ENCODE peak calls at places on chromosomes 13 and 19, in four cellular contexts. J, B, X and W are unnamed samples.

GRCh38 chr19:16419671-16420394 is 51.9 kb downstream of the EPS15L1 start:
- DNase-seq in B (no peak), J (no peak), X (no peak), W (no peak)

GRCh38 chr13:101211261-101211660 is 205.0 kb downstream of the NALCN start:
- DNase-seq in B (no peak), J (no peak), X (no peak), W (no peak)

GRCh38 chr19:8483165-8483564 is 19.3 kb downstream of the PRAM1 start:
- DNase-seq in J (no peak), B (no peak), X (no peak), W (no peak)

GRCh38 chr13:64347662-64348061 is 2882.5 kb downstream of the PCDH9 start:
- DNase-seq in X (no peak), B (no peak), J (no peak), W (no peak)

GRCh38 chr19:14476663-14477401 is 1.7 kb upstream of the PTGER1 start:
- DNase-seq in B (no peak), X (no peak), J (peak; percentile 63), W (no peak)

GRCh38 chr19:7926021-7926726 is at the start of gene CTXN1:
- DNase-seq in X (no peak), J (peak; percentile 87), B (no peak), W (peak; percentile 80)

GRCh38 chr13:99977912-99978780 is 3.4 kb upstream of the ZIC2 start:
- DNase-seq in X (no peak), B (no peak), J (no peak), W (peak; percentile 59)

GRCh38 chr19:5997371-5997770 is 19.4 kb upstream of the RANBP3 start:
- DNase-seq in J (no peak), B (no peak), X (no peak), W (peak; percentile 64)

GRCh38 chr13:30978981-30979956 is 46.8 kb downstream of the TEX26 start:
- DNase-seq in J (peak; percentile 19), X (no peak), B (peak; percentile 16), W (peak; percentile 92)

GRCh38 chr13:95317037-95317989 is 16.1 kb upstream of the ABCC4 start:
- DNase-seq in X (no peak), J (peak; percentile 39), B (no peak), W (no peak)

GRCh38 chr13:63161219-63161618 is 1745.6 kb upstream of the PCDH20 start:
- DNase-seq in B (no peak), X (no peak), J (no peak), W (no peak)

DNA sequence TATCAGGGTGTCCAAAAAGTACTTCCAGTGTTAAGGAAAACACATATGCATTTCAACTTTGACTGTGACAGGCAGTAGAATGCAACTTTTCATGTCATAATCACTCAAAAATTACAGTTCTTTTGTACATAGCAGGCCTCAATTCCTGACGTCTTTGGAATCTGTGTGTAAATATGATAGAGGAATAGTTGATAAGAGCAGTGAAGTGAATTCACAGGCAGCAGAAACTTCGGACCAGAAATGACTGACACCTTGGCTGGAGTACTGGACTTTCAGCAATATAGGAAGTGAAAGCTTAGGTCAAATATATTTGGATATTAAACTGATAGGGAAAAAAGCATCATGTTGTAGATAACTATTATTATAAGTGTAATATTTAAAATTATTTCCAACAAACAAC is 1741.2 kb upstream of the PCDH20 start:
- DNase-seq in B (no peak), J (no peak), X (no peak), W (no peak)
- TF ChIP-seq ATF2 in B (no peak), J (no peak), X (no peak), W (no peak)

GRCh38 chr13:109465151-109465550 is 321.2 kb downstream of the IRS2 start:
- DNase-seq in B (no peak), X (no peak), J (no peak), W (no peak)
- TF ChIP-seq NR2C2 in B (no peak), X (no peak), J (no peak), W (no peak)

GRCh38 chr19:34457446-34457845 is 24.1 kb upstream of the WTIP start:
- DNase-seq in X (no peak), J (no peak), B (no peak), W (no peak)
- TF ChIP-seq ATF2 in X (no peak), J (no peak), B (no peak), W (no peak)

DNA sequence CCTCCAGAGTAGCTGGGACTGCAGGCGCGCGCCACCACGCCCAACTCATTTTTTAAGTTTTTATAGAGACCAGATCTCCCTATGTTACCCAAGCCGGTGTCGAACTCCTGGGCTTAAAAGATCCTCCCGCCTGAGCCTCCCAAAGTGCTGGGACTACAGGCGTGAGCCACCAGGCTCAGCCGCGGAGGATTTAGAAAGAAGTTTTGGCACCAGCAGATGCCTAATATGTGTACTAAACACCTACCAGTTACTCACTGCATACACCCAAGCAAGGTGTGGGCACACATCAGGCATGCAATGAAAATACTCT is 464 bp upstream of the ZFP14 start:
- DNase-seq in X (no peak), J (no peak), B (no peak), W (no peak)
- TF ChIP-seq NR2C2 in X (no peak), J (no peak), B (no peak), W (no peak)

GRCh38 chr19:2719910-2720776 is 1.0 kb downstream of the DIRAS1 start:
- DNase-seq in B (no peak), X (no peak), J (no peak), W (peak; percentile 56)

GRCh38 chr19:2723345-2723715 is 2.2 kb upstream of the DIRAS1 start:
- DNase-seq in X (no peak), J (no peak), B (no peak), W (no peak)

GRCh38 chr19:2720777-2721569 is at the start of gene DIRAS1:
- DNase-seq in X (no peak), B (no peak), J (peak; percentile 88), W (peak; percentile 58)

GRCh38 chr19:2722541-2723344 is 1.6 kb upstream of the DIRAS1 start:
- DNase-seq in X (no peak), J (peak; percentile 65), B (no peak), W (no peak)

DNA sequence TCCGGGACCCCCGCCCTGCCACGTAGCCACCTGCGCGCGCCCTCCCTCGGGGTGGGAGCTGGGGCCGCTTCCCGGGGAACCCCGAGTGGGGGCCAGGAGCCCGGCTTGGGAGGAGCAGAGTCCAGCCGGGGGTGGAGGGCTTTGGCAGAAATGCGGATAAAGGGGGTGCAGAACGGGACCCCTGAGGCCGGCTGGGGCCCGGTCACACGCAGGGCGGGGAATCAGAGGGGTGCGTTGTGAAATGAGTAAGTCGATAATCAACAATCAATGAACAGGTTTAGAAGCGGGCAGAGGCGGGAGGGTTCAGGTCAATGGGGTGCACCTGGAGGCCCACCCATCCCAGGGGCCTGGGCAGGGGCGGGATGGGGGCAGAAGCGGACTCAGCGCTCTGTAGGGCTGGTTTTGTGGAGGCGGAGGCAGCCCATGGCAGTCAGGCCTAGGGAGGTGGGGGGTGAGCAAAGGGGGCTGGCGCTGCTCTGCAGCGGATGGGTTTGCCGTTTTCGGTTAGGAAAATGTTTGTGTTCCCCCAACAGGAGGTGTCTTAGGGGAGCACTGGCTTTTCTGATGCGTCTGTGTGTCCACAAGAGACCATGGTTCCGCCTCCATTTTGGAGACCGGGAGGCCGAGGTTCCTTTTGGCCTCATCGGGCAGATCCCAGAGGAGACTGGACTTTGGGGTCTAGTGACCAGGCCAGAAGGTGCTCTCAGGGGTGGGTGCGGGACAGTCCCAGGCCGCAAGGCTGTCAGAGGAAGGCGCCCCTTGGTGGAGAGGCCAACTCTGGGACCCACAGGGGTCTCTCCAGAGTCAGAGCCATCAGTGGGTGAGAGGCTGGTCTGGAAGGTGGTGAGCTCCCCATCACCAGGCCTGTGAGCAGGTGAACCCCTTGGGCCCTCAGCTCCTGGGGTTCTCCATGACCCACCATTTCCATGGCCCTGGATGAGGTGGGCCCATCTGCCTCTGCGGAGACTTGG is 683 bp upstream of the DIRAS1 start:
- DNase-seq in X (no peak), J (peak; percentile 32), B (no peak), W (no peak)
- TF ChIP-seq ATF2 in X (no peak), J (no peak), B (no peak), W (no peak)

DNA sequence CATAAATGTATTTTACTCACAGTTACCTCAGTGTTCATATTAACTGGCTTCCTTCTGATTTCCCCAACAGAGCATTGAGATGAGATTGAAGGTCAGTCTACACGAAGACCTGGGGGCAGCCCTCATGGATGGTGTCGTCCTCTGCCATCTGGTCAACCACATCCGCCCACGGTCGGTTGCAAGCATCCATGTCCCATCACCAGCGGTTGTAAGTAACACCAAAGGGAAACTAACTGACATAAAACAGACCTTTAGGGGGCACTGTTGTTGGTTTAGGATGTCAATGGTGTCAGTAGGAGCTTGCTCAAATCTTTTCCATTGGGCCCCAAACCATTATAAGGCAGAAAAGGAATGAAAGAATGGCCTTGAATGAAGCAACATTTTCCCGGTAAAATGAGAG is 68.2 kb downstream of the ESD start:
- DNase-seq in J (peak; percentile 19), X (no peak), B (peak; percentile 21), W (no peak)
- TF ChIP-seq NR2C2 in J (no peak), X (no peak), B (no peak), W (no peak)

GRCh38 chr19:40754611-40755247 is 3.7 kb downstream of the SNRPA start:
- DNase-seq in B (peak; percentile 62), J (no peak), X (no peak), W (no peak)
- TF ChIP-seq ATF2 in B (no peak), J (no peak), X (no peak), W (no peak)

DNA sequence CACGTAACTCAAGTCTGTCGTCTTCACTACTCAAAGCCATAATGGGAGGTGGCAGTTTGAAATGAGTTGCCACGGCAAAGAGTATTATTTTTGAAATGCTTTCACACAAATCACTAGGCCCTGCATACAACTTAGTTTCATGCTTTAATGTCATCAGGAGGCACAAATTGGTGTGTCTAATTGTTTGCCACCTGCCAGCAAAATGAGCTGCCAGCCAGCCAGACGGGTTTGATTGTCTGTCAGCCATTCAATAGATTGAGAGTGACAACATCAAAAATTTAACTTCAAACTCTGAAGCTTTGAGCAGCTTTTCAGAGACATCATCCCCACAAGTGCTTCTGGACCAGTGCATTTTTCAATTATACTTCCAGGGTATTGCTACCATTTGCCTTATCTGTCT is 256.8 kb downstream of the NBEA start:
- DNase-seq in X (no peak), B (no peak), J (no peak), W (no peak)
- TF ChIP-seq NR2C2 in X (no peak), B (no peak), J (no peak), W (no peak)

GRCh38 chr19:46210634-46211033 is 18.9 kb upstream of the IGFL1 start:
- DNase-seq in J (no peak), B (no peak), X (no peak), W (no peak)
- TF ChIP-seq ATF2 in J (no peak), B (no peak), X (no peak), W (no peak)